ENCODE peak calls at places on chromosome 22, in eight cellular contexts. Z is NCI-H1092; U is AG20443; W is NCI-H82; N is hepatic stellate cell; E is activated naive CD4-positive, alpha-beta T cell treated with anti-CD3 and anti-CD28 coated beads, Interleukin-2, amount 10 ng/mL, durations not matched to agents 7 days and 5 days; L is WTC11; P is HT-29. A is an unnamed sample.

GRCh38 chr22:48037618-48038017 is 1275.2 kb downstream of the TBC1D22A start:
- DNase-seq in U (no peak), P (no peak), Z (no peak), W (no peak), N (no peak), L (no peak), E (no peak), A (no peak)

GRCh38 chr22:22740560-22741276 is 96.3 kb downstream of the GGTLC2 start:
- DNase-seq in L (no peak), U (no peak), W (no peak), N (no peak), Z (no peak), E (no peak), P (no peak), A (no peak)

GRCh38 chr22:19817561-19818263 is 37.0 kb downstream of the GNB1L start:
- DNase-seq in Z (no peak), P (no peak), E (no peak), U (no peak), W (no peak), N (no peak), L (no peak), A (no peak)

GRCh38 chr22:43970037-43970747 is 14.9 kb downstream of the SAMM50 start:
- DNase-seq in N (no peak), L (no peak), W (no peak), E (no peak), U (no peak), P (no peak), Z (no peak), A (no peak)

GRCh38 chr22:16810188-16810802 is 14.9 kb downstream of the XKR3 start:
- DNase-seq in E (no peak), N (no peak), W (no peak), P (no peak), U (peak; percentile 17), Z (no peak), L (no peak), A (no peak)

GRCh38 chr22:32378703-32379272 is 21.1 kb downstream of the RFPL3 start:
- DNase-seq in L (peak; percentile 82), Z (no peak), W (peak; percentile 73), N (peak; percentile 32), E (peak; percentile 30), P (peak; percentile 45), U (peak; percentile 38), A (peak; percentile 79)

GRCh38 chr22:35914357-35914664 is 114.3 kb downstream of the RBFOX2 start:
- DNase-seq in E (no peak), L (no peak), U (no peak), W (no peak), Z (no peak), P (no peak), N (no peak), A (no peak)

GRCh38 chr22:41009222-41009948 is 58.2 kb downstream of the RBX1 start:
- DNase-seq in E (no peak), W (no peak), U (peak; percentile 49), Z (no peak), P (no peak), N (no peak), L (no peak), A (no peak)

GRCh38 chr22:45757068-45757467 is 85.4 kb downstream of the ATXN10 start:
- DNase-seq in L (peak; percentile 83), E (no peak), N (no peak), W (no peak), U (peak; percentile 73), P (no peak), Z (no peak), A (no peak)